ENCODE peak calls at places on chromosomes 3 and 15, in eight cellular contexts. A is tibial nerve, C is tibial artery, B is colonic mucosa, P is coronary artery, X is prostate gland, Y is uterus, I is fibroblast of lung. U is an unnamed sample.

GRCh38 chr3:31572605-31573459 is 40.1 kb downstream of the STT3B start:
- DNase-seq in A (no peak), C (no peak), B (no peak), P (no peak), X (no peak), Y (no peak), I (no peak), U (no peak)

GRCh38 chr15:73677146-73677607 is 7.0 kb upstream of the CD276 start:
- DNase-seq in A (peak), C (peak), B (peak), P (no peak), X (peak), Y (peak), I (peak), U (peak)

GRCh38 chr15:62607643-62608042 is 434.9 kb upstream of the TPM1 start:
- DNase-seq in A (no peak), C (no peak), B (no peak), P (no peak), X (no peak), Y (no peak), I (peak), U (no peak)

GRCh38 chr3:186075931-186076567 is 32.8 kb downstream of the ETV5 start:
- DNase-seq in A (no peak), C (no peak), B (no peak), P (no peak), X (no peak), Y (no peak), I (no peak), U (no peak)

GRCh38 chr3:133608405-133608804 is 34.9 kb downstream of the CDV3 start:
- DNase-seq in A (no peak), C (no peak), B (no peak), P (no peak), X (no peak), Y (no peak), I (no peak), U (no peak)

GRCh38 chr3:127484601-127485388 is 105.7 kb downstream of the TPRA1 start:
- DNase-seq in A (no peak), C (peak), B (peak), P (peak), X (no peak), Y (no peak), I (peak), U (no peak)

GRCh38 chr3:18716821-18717220 is 291.7 kb upstream of the SATB1 start:
- DNase-seq in A (no peak), C (no peak), B (no peak), P (no peak), X (no peak), Y (no peak), I (peak), U (no peak)

GRCh38 chr3:160564949-160565441 is 376 bp downstream of the KPNA4 start:
- DNase-seq in A (no peak), C (peak), B (peak), P (no peak), X (peak), Y (no peak), I (peak), U (peak)

GRCh38 chr15:69145149-69145693 is 15.2 kb upstream of the GLCE start:
- DNase-seq in A (no peak), C (no peak), B (no peak), P (no peak), X (no peak), Y (no peak), I (no peak), U (no peak)

GRCh38 chr3:99747915-99748314 is 69.7 kb upstream of the CMSS1 start:
- DNase-seq in A (no peak), C (no peak), B (no peak), P (no peak), X (no peak), Y (no peak), I (peak), U (no peak)
- TF ChIP-seq CTCF in A (no peak), C (peak), B (no peak), P (peak), X (peak), Y (no peak), I (peak), U (no peak)

GRCh38 chr3:197709135-197709534 is 27.6 kb downstream of the RUBCN start:
- DNase-seq in A (no peak), C (no peak), B (no peak), P (no peak), X (no peak), Y (no peak), I (no peak), U (no peak)

GRCh38 chr3:197714251-197714650 is 22.5 kb downstream of the RUBCN start:
- DNase-seq in A (no peak), C (no peak), B (no peak), P (no peak), X (no peak), Y (no peak), I (no peak), U (no peak)

GRCh38 chr3:197706658-197707057 is 30.0 kb downstream of the RUBCN start:
- DNase-seq in A (no peak), C (no peak), B (no peak), P (no peak), X (no peak), Y (no peak), I (no peak), U (no peak)

GRCh38 chr3:197713477-197713822 is 23.3 kb downstream of the RUBCN start:
- DNase-seq in A (no peak), C (no peak), B (no peak), P (no peak), X (no peak), Y (no peak), I (no peak), U (no peak)

GRCh38 chr3:197711973-197712707 is 24.6 kb downstream of the RUBCN start:
- DNase-seq in A (peak), C (peak), B (peak), P (peak), X (peak), Y (peak), I (peak), U (peak)
- H3K4me3 ChIP-seq in A (peak), C (peak), B (no peak), P (peak), X (peak), Y (peak), I (peak), U (peak)

GRCh38 chr15:53009093-53009492 is 219.0 kb upstream of the ONECUT1 start:
- DNase-seq in A (no peak), C (no peak), B (no peak), P (no peak), X (no peak), Y (no peak), I (no peak), U (no peak)

GRCh38 chr15:53013329-53013728 is 223.2 kb upstream of the ONECUT1 start:
- DNase-seq in A (no peak), C (no peak), B (no peak), P (no peak), X (no peak), Y (no peak), I (no peak), U (no peak)
- TF ChIP-seq CTCF in A (no peak), C (no peak), B (no peak), P (no peak), X (no peak), Y (no peak), I (no peak), U (no peak)

DNA sequence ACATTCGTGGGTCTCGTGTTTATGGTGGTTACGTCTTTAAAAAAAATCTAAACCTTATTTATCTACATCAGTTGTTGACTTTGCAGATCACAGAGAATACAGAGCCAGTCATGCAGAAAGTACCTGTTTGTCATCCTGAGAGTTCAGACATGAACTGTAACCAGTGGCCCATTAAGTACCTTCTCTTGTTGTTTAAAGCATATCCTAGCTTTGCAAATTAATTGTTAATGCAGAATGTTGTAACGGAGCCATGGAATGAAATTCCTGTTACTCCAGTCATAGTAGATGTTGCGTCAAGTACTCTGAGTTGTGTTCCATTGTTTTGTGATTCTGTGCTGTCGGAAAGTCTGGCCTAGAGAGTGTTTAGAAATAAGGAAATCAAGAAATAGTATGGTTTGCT is 205.2 kb downstream of the RBMS3 start:
- DNase-seq in A (no peak), C (no peak), B (no peak), P (no peak), X (peak), Y (no peak), I (peak), U (no peak)
- H3K4me3 ChIP-seq in A (no peak), C (no peak), B (no peak), P (no peak), X (no peak), Y (no peak), I (no peak), U (no peak)

GRCh38 chr3:44624696-44625528 is at the start of gene ZNF197:
- DNase-seq in A (peak), C (peak), B (peak), P (peak), X (peak), Y (peak), I (peak), U (peak)
- TF ChIP-seq CTCF in A (no peak), C (no peak), B (no peak), P (no peak), X (peak), Y (peak), I (peak), U (peak)

DNA sequence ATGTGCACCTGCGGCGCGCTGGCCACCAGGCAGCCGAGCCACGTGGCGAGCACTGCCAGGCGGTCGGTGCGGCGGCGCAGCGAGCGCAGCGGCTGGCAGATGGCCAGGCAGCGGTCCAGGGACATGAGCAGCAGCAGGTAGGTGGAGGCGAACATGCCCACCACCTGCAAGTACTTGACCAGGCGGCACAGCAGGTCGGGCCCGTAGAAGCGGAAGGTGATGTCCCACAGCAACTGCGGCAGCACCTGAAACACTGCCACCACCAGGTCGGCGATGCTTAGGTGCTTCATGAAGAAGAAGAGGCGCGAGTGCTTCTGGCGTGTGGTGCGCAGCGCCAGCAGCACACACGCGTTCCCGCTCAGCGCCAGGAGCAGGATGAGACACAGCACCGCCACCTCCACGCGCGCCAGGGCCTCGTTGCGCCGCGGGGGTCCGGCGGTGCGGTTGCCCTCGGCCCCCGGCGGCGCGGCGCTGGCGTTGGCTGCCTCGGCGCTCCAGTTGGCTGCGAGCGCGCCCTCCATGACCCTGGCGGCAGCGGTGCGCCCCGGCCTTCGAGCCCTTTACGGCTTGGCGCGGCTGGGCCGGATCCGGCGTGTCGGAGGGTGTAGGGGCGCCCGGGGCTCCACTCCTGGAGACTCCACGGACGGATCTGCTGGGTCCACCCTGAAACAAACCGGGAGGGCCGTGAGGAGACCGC is 1.6 kb downstream of the OXTR start:
- DNase-seq in A (no peak), C (no peak), B (peak), P (no peak), X (peak), Y (no peak), I (peak), U (no peak)
- H3K4me3 ChIP-seq in A (peak), C (peak), B (peak), P (peak), X (peak), Y (no peak), I (no peak), U (peak)

GRCh38 chr15:39115379-39116057 is 465.4 kb upstream of the THBS1 start:
- DNase-seq in A (no peak), C (no peak), B (no peak), P (no peak), X (no peak), Y (no peak), I (no peak), U (no peak)
- TF ChIP-seq CTCF in A (no peak), C (no peak), B (no peak), P (no peak), X (no peak), Y (no peak), I (no peak), U (no peak)

GRCh38 chr3:194176274-194176991 is 40.5 kb downstream of the HES1 start:
- DNase-seq in A (no peak), C (no peak), B (no peak), P (no peak), X (no peak), Y (no peak), I (no peak), U (no peak)
- H3K4me3 ChIP-seq in A (no peak), C (no peak), B (no peak), P (no peak), X (no peak), Y (no peak), I (no peak), U (no peak)

GRCh38 chr3:35862057-35862456 is 222.7 kb downstream of the ARPP21 start:
- DNase-seq in A (no peak), C (no peak), B (no peak), P (no peak), X (no peak), Y (no peak), I (no peak), U (no peak)

GRCh38 chr3:35867782-35868181 is 228.5 kb downstream of the ARPP21 start:
- DNase-seq in A (no peak), C (no peak), B (no peak), P (no peak), X (no peak), Y (no peak), I (no peak), U (no peak)

GRCh38 chr3:35864871-35865270 is 225.5 kb downstream of the ARPP21 start:
- DNase-seq in A (no peak), C (no peak), B (no peak), P (no peak), X (no peak), Y (no peak), I (no peak), U (no peak)
- TF ChIP-seq CTCF in A (no peak), C (no peak), B (no peak), P (no peak), X (no peak), Y (no peak), I (no peak), U (no peak)